ENCODE peak calls at places on chromosome 17, in six cellular contexts. One of them, this sample, is unnamed.

GRCh38 chr17:72764632-72765041 is 327.9 kb downstream of the SLC39A11 start:
- DNase-seq in colonic mucosa: no peak
- DNase-seq in thoracic aorta: no peak
- DNase-seq in mesothelial cell of epicardium: no peak
- DNase-seq in Peyer's patch: no peak
- DNase-seq in GM10248: no peak
- DNase-seq in this sample: no peak

GRCh38 chr17:596287-596686 is 118.4 kb downstream of the VPS53 start:
- DNase-seq in colonic mucosa: no peak
- DNase-seq in Peyer's patch: no peak
- DNase-seq in thoracic aorta: no peak
- DNase-seq in GM10248: no peak
- DNase-seq in mesothelial cell of epicardium: no peak
- DNase-seq in this sample: no peak

GRCh38 chr17:64377769-64378282 is 12.8 kb downstream of the PECAM1 start:
- DNase-seq in mesothelial cell of epicardium: no peak
- DNase-seq in GM10248: no peak
- DNase-seq in Peyer's patch: no peak
- DNase-seq in colonic mucosa: no peak
- DNase-seq in thoracic aorta: no peak
- DNase-seq in this sample: no peak

GRCh38 chr17:147796-148740 is 10.7 kb downstream of the SCGB1C2 start:
- DNase-seq in thoracic aorta: no peak
- DNase-seq in GM10248: no peak
- DNase-seq in Peyer's patch: no peak
- DNase-seq in colonic mucosa: no peak
- DNase-seq in mesothelial cell of epicardium: no peak
- DNase-seq in this sample: no peak

GRCh38 chr17:12549499-12549901 is 116.2 kb upstream of the MYOCD start:
- DNase-seq in thoracic aorta: no peak
- DNase-seq in colonic mucosa: no peak
- DNase-seq in mesothelial cell of epicardium: no peak
- DNase-seq in Peyer's patch: no peak
- DNase-seq in GM10248: no peak
- DNase-seq in this sample: no peak

GRCh38 chr17:48194097-48194550 is 86.6 kb downstream of the SNX11 start:
- DNase-seq in colonic mucosa: no peak
- DNase-seq in Peyer's patch: no peak
- DNase-seq in thoracic aorta: no peak
- DNase-seq in GM10248: no peak
- DNase-seq in mesothelial cell of epicardium: no peak
- DNase-seq in this sample: no peak

GRCh38 chr17:38451030-38451839 is 23.0 kb downstream of the ARHGAP23 start:
- DNase-seq in Peyer's patch: no peak
- DNase-seq in mesothelial cell of epicardium: no peak
- DNase-seq in GM10248: no peak
- DNase-seq in colonic mucosa: no peak
- DNase-seq in thoracic aorta: no peak
- DNase-seq in this sample: no peak

GRCh38 chr17:42675348-42675983 is 1.3 kb downstream of the PLEKHH3 start:
- DNase-seq in colonic mucosa: no peak
- DNase-seq in mesothelial cell of epicardium: no peak
- DNase-seq in GM10248: no peak
- DNase-seq in Peyer's patch: no peak
- DNase-seq in thoracic aorta: no peak
- DNase-seq in this sample: no peak

GRCh38 chr17:45719335-45720071 is 64.6 kb upstream of the CRHR1 start:
- DNase-seq in colonic mucosa: no peak
- DNase-seq in mesothelial cell of epicardium: no peak
- DNase-seq in Peyer's patch: no peak
- DNase-seq in GM10248: no peak
- DNase-seq in thoracic aorta: no peak
- DNase-seq in this sample: no peak

GRCh38 chr17:5919104-5919503 is 151.1 kb upstream of the WSCD1 start:
- DNase-seq in colonic mucosa: no peak
- DNase-seq in mesothelial cell of epicardium: no peak
- DNase-seq in GM10248: no peak
- DNase-seq in Peyer's patch: no peak
- DNase-seq in thoracic aorta: no peak
- DNase-seq in this sample: no peak

GRCh38 chr17:73182616-73183310 is 10.1 kb upstream of the COG1 start:
- DNase-seq in colonic mucosa: no peak
- DNase-seq in mesothelial cell of epicardium: no peak
- DNase-seq in thoracic aorta: no peak
- DNase-seq in Peyer's patch: no peak
- DNase-seq in GM10248: no peak
- DNase-seq in this sample: no peak

DNA sequence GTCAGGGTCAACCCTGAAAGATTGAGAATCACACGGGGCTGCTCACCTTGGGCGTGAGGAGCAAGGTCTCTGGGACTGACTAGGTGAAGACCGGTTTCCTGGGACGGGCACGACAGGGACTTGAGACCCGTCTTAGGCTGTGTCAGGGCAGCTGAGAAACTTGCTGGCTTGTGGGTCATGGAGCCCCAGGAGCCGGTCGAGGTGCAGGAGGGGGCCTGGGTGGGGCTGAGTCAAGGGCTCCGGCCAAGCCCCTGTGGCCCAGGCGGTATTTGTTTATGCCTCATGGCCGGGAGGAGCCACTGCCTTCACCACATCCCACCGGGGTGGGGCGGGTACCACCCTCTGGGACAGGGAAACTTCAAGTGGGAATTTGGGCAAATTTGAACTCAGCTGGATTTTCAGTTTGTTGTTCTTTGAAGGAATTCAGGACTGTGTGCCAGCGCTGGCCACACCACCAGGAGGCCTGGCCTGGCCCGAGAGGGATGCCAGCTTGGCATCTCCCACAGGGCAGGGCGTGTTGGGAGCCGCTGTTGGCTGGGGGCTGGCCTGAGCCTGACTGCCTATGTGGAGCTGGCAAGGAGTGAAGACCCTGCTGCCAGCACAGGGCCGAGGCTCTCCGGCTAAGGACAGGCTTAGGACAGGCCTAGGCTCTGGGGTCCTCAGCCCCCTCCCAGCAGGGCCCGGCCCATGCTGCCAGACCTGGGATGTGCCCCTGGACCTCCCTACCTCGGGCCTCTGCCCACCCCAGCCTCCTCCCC is 116.1 kb downstream of the METRNL start:
- DNase-seq in Peyer's patch: peak; percentile 10
- DNase-seq in colonic mucosa: no peak
- DNase-seq in GM10248: no peak
- DNase-seq in mesothelial cell of epicardium: no peak
- DNase-seq in thoracic aorta: peak; percentile 40
- DNase-seq in this sample: no peak
- TF ChIP-seq CTCF in Peyer's patch: no peak
- TF ChIP-seq CTCF in colonic mucosa: no peak
- TF ChIP-seq CTCF in GM10248: no peak
- TF ChIP-seq CTCF in mesothelial cell of epicardium: no peak
- TF ChIP-seq CTCF in thoracic aorta: peak; percentile 50
- TF ChIP-seq CTCF in this sample: no peak

DNA sequence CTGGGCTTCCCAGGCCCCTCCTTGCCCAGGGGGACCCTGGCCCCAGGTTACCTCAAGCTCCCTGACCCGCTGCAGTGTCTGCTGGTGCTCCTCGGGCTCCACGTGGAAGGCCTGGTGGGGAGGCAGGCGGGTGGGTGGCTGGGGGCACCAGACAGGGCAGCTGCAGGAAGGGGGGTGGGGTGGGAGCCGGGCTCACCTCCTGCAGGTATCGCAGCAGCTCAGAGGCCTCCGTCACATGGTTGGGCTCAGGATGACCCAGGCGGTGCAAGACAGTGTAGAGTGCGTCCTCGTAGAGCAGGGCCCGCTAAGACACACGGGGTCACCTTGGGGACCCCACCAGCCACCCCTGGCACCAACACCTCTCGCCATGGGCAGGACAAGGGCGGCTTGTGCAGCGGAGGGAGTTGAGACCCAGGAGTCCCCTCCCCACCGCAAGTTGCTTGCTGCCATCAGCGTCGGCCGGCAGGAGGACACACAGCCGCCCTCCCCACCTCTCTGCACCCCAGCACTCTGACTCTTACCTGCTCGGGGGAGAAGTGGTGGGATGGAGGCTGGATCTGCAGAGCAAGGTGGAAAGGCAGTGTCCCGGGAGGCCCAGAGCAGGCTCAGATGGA is 1.1 kb downstream of the UNC13D start:
- DNase-seq in mesothelial cell of epicardium: no peak
- DNase-seq in GM10248: no peak
- DNase-seq in colonic mucosa: no peak
- DNase-seq in Peyer's patch: no peak
- DNase-seq in thoracic aorta: no peak
- DNase-seq in this sample: peak; percentile 48
- TF ChIP-seq CTCF in mesothelial cell of epicardium: no peak
- TF ChIP-seq CTCF in GM10248: no peak
- TF ChIP-seq CTCF in colonic mucosa: no peak
- TF ChIP-seq CTCF in Peyer's patch: no peak
- TF ChIP-seq CTCF in thoracic aorta: no peak
- TF ChIP-seq CTCF in this sample: peak; percentile 15

DNA sequence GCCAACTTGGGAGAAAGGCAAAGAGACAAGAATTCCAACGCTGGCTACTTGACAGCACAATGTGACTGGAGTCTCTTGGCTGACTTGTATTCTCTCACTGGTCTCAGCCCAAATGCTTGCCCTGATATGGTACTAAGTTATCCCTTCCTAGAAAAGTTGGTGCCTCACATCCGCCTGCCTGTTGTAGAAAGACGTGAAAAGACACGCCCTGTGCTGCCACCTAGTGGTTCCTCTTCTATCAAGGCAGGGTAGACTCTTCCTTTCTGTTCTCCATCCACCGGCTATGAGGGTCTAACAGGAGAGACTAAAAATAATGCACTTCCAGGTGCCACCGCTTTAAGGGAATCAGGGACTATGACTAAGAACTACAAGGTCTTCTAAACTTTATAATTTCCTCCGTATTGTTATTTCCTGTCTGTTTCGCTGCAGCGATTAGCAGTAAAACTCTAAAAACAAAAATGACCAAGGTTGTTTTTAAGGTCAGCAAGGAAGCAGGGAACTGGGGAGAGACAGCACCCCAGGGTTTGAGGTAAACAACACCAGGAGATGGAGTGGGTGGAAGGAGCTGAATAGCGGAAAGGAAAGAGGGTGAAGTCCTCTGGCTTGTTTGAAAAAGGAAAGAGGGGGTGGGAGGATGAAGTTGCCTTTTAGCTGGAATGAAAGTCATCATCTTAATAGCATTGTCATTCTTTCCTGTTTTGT is 109.5 kb downstream of the YPEL2 start:
- DNase-seq in GM10248: peak; percentile 79
- DNase-seq in Peyer's patch: peak; percentile 94
- DNase-seq in mesothelial cell of epicardium: peak; percentile 71
- DNase-seq in thoracic aorta: peak; percentile 96
- DNase-seq in colonic mucosa: peak; percentile 96
- DNase-seq in this sample: peak; percentile 36
- TF ChIP-seq CTCF in GM10248: peak; percentile 83
- TF ChIP-seq CTCF in Peyer's patch: peak; percentile 94
- TF ChIP-seq CTCF in mesothelial cell of epicardium: peak; percentile 74
- TF ChIP-seq CTCF in thoracic aorta: peak; percentile 82
- TF ChIP-seq CTCF in colonic mucosa: peak; percentile 73
- TF ChIP-seq CTCF in this sample: peak; percentile 76

GRCh38 chr17:40072481-40073346 is 9.9 kb downstream of the THRA start:
- DNase-seq in colonic mucosa: peak; percentile 84
- DNase-seq in Peyer's patch: no peak
- DNase-seq in mesothelial cell of epicardium: no peak
- DNase-seq in GM10248: no peak
- DNase-seq in thoracic aorta: no peak
- DNase-seq in this sample: no peak
- TF ChIP-seq CTCF in colonic mucosa: no peak
- TF ChIP-seq CTCF in Peyer's patch: no peak
- TF ChIP-seq CTCF in mesothelial cell of epicardium: no peak
- TF ChIP-seq CTCF in GM10248: no peak
- TF ChIP-seq CTCF in thoracic aorta: no peak
- TF ChIP-seq CTCF in this sample: no peak

DNA sequence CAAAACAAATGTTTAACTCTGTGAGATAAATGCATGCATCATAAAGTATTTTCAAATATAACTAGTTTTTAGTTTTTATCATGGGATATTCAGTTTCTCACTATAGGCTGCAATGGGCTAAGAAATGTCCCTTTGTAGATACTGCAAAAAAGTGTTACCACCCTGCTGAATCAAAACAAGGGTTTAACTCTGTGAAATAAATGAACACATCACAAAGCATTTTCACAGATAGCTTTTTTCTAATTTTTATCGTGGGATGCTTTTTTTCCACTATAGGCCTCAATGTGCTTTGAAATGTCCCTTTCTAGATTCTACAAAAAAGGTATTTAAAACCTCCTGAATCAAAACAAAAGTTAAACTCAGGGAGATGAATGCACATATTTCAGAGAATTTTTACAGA is 541.1 kb downstream of the KCNJ18 start:
- DNase-seq in mesothelial cell of epicardium: no peak
- DNase-seq in Peyer's patch: no peak
- DNase-seq in colonic mucosa: no peak
- DNase-seq in GM10248: no peak
- DNase-seq in thoracic aorta: no peak
- DNase-seq in this sample: no peak
- TF ChIP-seq CTCF in mesothelial cell of epicardium: no peak
- TF ChIP-seq CTCF in Peyer's patch: no peak
- TF ChIP-seq CTCF in colonic mucosa: no peak
- TF ChIP-seq CTCF in GM10248: no peak
- TF ChIP-seq CTCF in thoracic aorta: no peak
- TF ChIP-seq CTCF in this sample: no peak

GRCh38 chr17:37413875-37414519 is 7.3 kb downstream of the TADA2A start:
- DNase-seq in colonic mucosa: no peak
- DNase-seq in mesothelial cell of epicardium: no peak
- DNase-seq in Peyer's patch: no peak
- DNase-seq in thoracic aorta: no peak
- DNase-seq in GM10248: no peak
- DNase-seq in this sample: no peak
- TF ChIP-seq CTCF in colonic mucosa: no peak
- TF ChIP-seq CTCF in mesothelial cell of epicardium: no peak
- TF ChIP-seq CTCF in Peyer's patch: no peak
- TF ChIP-seq CTCF in thoracic aorta: no peak
- TF ChIP-seq CTCF in GM10248: no peak
- TF ChIP-seq CTCF in this sample: no peak

This sample was measured in GM06990.